ENCODE peak calls at places on chromosomes 12 and 14, in ten cellular contexts. X, O, M, Q, F, L, H, U, G and D are unnamed samples.
A peak's percentile ranks its signal among the peaks of the same experiment; 100 is the strongest.

GRCh38 chr12:117031843-117032592 is 67.2 kb downstream of the TESC start:
- DNase-seq in Q (no peak), F (no peak), G (peak; percentile 58), X (no peak), O (no peak), U (no peak), M (no peak), L (no peak), H (no peak), D (no peak)

GRCh38 chr14:101200650-101201516 is 297.4 kb upstream of the RTL1 start:
- DNase-seq in U (peak; percentile 34), G (peak; percentile 58), O (no peak), Q (no peak), M (no peak), H (peak; percentile 50), F (no peak), L (no peak), X (no peak), D (peak; percentile 73)

GRCh38 chr14:71703477-71703876 is 228.8 kb upstream of the RGS6 start:
- DNase-seq in G (no peak), L (no peak), O (no peak), Q (no peak), F (peak; percentile 66), X (no peak), M (no peak), H (no peak), U (no peak), D (no peak)

GRCh38 chr12:27163048-27163715 is 80.8 kb upstream of the C12orf71 start:
- DNase-seq in X (no peak), L (no peak), O (no peak), U (no peak), F (peak; percentile 21), M (no peak), Q (no peak), H (no peak), G (no peak), D (no peak)

GRCh38 chr12:68841717-68842116 is 33.7 kb downstream of the MDM2 start:
- DNase-seq in Q (no peak), H (no peak), L (no peak), U (no peak), O (no peak), G (no peak), F (no peak), X (no peak), M (no peak), D (no peak)

GRCh38 chr12:85405781-85406522 is 125.9 kb downstream of the ALX1 start:
- DNase-seq in Q (no peak), O (no peak), U (no peak), M (no peak), G (no peak), F (peak; percentile 76), X (no peak), L (no peak), H (no peak), D (no peak)

GRCh38 chr12:91722072-91722471 is 423.6 kb downstream of the BTG1 start:
- DNase-seq in Q (no peak), F (no peak), G (no peak), X (no peak), U (no peak), H (no peak), M (no peak), L (no peak), O (no peak), D (no peak)

GRCh38 chr12:131159660-131160059 is 206.0 kb downstream of the ADGRD1 start:
- DNase-seq in U (no peak), M (no peak), O (no peak), X (no peak), L (no peak), H (no peak), F (no peak), Q (no peak), G (no peak), D (no peak)

GRCh38 chr12:93707836-93708235 is 30.7 kb downstream of the CRADD start:
- DNase-seq in H (no peak), Q (no peak), G (no peak), U (no peak), O (no peak), F (no peak), L (no peak), M (no peak), X (no peak), D (no peak)

GRCh38 chr14:52044791-52045522 is 23.9 kb downstream of the NID2 start:
- DNase-seq in H (no peak), F (peak; percentile 94), M (no peak), G (no peak), X (no peak), O (no peak), Q (no peak), U (no peak), L (no peak), D (no peak)

GRCh38 chr14:73153272-73153671 is 17.0 kb downstream of the PSEN1 start:
- DNase-seq in M (no peak), U (no peak), F (peak; percentile 88), L (no peak), G (no peak), X (no peak), O (no peak), H (no peak), Q (no peak), D (no peak)

GRCh38 chr12:51065530-51065929 is 17.4 kb downstream of the LETMD1 start:
- DNase-seq in L (no peak), U (no peak), Q (no peak), G (no peak), X (no peak), O (no peak), F (no peak), H (no peak), M (no peak), D (no peak)

GRCh38 chr12:120290541-120291312 is 976 bp downstream of the RNU4-2 start:
- DNase-seq in Q (peak; percentile 60), M (peak; percentile 43), X (no peak), O (peak; percentile 38), F (no peak), G (no peak), H (no peak), L (no peak), U (peak; percentile 62), D (no peak)

GRCh38 chr14:39417014-39417413 is 15.2 kb downstream of the FBXO33 start:
- DNase-seq in Q (no peak), H (no peak), O (no peak), G (no peak), X (no peak), F (peak; percentile 57), U (no peak), M (no peak), L (no peak), D (no peak)
- TF ChIP-seq CTCF in Q (no peak), H (no peak), O (peak; percentile 10), G (no peak), X (no peak), F (peak; percentile 48), U (peak; percentile 30), M (no peak), L (peak; percentile 56), D (no peak)

GRCh38 chr14:63854330-63854729 is 1.5 kb downstream of the SYNE2 start:
- DNase-seq in G (no peak), X (no peak), H (no peak), U (no peak), M (no peak), F (no peak), Q (no peak), L (no peak), O (no peak), D (no peak)

GRCh38 chr14:63855272-63855671 is 2.5 kb downstream of the SYNE2 start:
- DNase-seq in U (no peak), M (no peak), L (no peak), X (no peak), H (no peak), F (no peak), G (no peak), O (no peak), Q (no peak), D (no peak)

GRCh38 chr14:63852271-63852816 is 460 bp upstream of the SYNE2 start:
- DNase-seq in G (no peak), F (peak; percentile 22), M (no peak), U (no peak), L (no peak), X (no peak), H (no peak), O (no peak), Q (no peak), D (no peak)

GRCh38 chr14:63853831-63854293 is 1.1 kb downstream of the SYNE2 start:
- DNase-seq in G (peak; percentile 76), H (peak; percentile 72), U (peak; percentile 65), O (peak; percentile 70), M (peak; percentile 30), F (peak; percentile 56), L (no peak), X (no peak), Q (peak; percentile 70), D (no peak)

GRCh38 chr14:63852817-63853730 is at the start of gene SYNE2:
- DNase-seq in M (peak; percentile 77), F (peak; percentile 65), Q (peak; percentile 86), X (peak; percentile 11), U (no peak), G (peak; percentile 80), H (peak; percentile 89), O (peak; percentile 86), L (no peak), D (peak; percentile 90)
- TF ChIP-seq CTCF in M (no peak), F (peak; percentile 14), Q (no peak), X (no peak), U (peak; percentile 58), G (no peak), H (peak; percentile 48), O (no peak), L (no peak), D (peak; percentile 50)

GRCh38 chr14:75229923-75230792 is 48.5 kb upstream of the FOS start:
- DNase-seq in M (no peak), L (no peak), F (peak; percentile 67), O (peak; percentile 69), G (no peak), H (no peak), X (no peak), Q (peak; percentile 66), U (no peak), D (no peak)
- TF ChIP-seq CTCF in M (peak; percentile 56), L (no peak), F (peak; percentile 36), O (peak; percentile 35), G (no peak), H (peak; percentile 59), X (no peak), Q (peak; percentile 17), U (no peak), D (no peak)

GRCh38 chr14:22159049-22159448 is 430.0 kb downstream of the DAD1 start:
- DNase-seq in X (no peak), O (no peak), M (no peak), H (no peak), F (no peak), U (no peak), L (no peak), G (no peak), Q (no peak), D (no peak)

GRCh38 chr14:22164616-22165015 is 424.4 kb downstream of the DAD1 start:
- DNase-seq in H (no peak), U (no peak), X (no peak), Q (no peak), G (no peak), F (no peak), M (no peak), L (no peak), O (no peak), D (no peak)

GRCh38 chr14:22159968-22160367 is 429.1 kb downstream of the DAD1 start:
- DNase-seq in U (no peak), F (no peak), L (no peak), M (no peak), G (no peak), O (peak; percentile 19), X (no peak), H (no peak), Q (peak; percentile 44), D (no peak)

GRCh38 chr14:22158560-22158959 is 430.5 kb downstream of the DAD1 start:
- DNase-seq in O (no peak), Q (no peak), L (no peak), G (no peak), U (no peak), X (no peak), H (no peak), F (no peak), M (no peak), D (no peak)

GRCh38 chr14:22163051-22163450 is 426.0 kb downstream of the DAD1 start:
- DNase-seq in M (no peak), L (no peak), Q (no peak), G (no peak), F (no peak), X (no peak), O (no peak), H (no peak), U (no peak), D (no peak)
- TF ChIP-seq CTCF in M (peak; percentile 15), L (no peak), Q (peak; percentile 16), G (no peak), F (no peak), X (no peak), O (peak; percentile 40), H (peak; percentile 56), U (peak; percentile 27), D (peak; percentile 43)